ENCODE peak calls at places on chromosomes 4 and X, in ten cellular contexts. One of them, this sample, is unnamed.

GRCh38 chr4:70269674-70270073 is 27.3 kb downstream of the CSN3 start:
- DNase-seq in dorsolateral prefrontal cortex: no peak
- DNase-seq in AG10803: no peak
- DNase-seq in thoracic aorta: no peak
- DNase-seq in RWPE1: no peak
- DNase-seq in GM12864: no peak
- DNase-seq in upper lobe of left lung: no peak
- DNase-seq in body of pancreas: no peak
- DNase-seq in H1: no peak
- DNase-seq in nephron progenitor cell: no peak
- DNase-seq in this sample: no peak

GRCh38 chr4:109294006-109294405 is 8.5 kb downstream of the COL25A1 start:
- DNase-seq in nephron progenitor cell: peak
- DNase-seq in body of pancreas: no peak
- DNase-seq in AG10803: no peak
- DNase-seq in dorsolateral prefrontal cortex: no peak
- DNase-seq in H1: no peak
- DNase-seq in RWPE1: no peak
- DNase-seq in thoracic aorta: no peak
- DNase-seq in upper lobe of left lung: no peak
- DNase-seq in GM12864: peak
- DNase-seq in this sample: no peak

GRCh38 chr4:2600878-2601277 is 64.4 kb downstream of the FAM193A start:
- DNase-seq in GM12864: no peak
- DNase-seq in upper lobe of left lung: no peak
- DNase-seq in body of pancreas: no peak
- DNase-seq in dorsolateral prefrontal cortex: no peak
- DNase-seq in H1: no peak
- DNase-seq in AG10803: no peak
- DNase-seq in nephron progenitor cell: no peak
- DNase-seq in RWPE1: no peak
- DNase-seq in thoracic aorta: no peak
- DNase-seq in this sample: no peak

GRCh38 chr4:124433500-124433899 is 279.0 kb downstream of the ANKRD50 start:
- DNase-seq in thoracic aorta: no peak
- DNase-seq in H1: no peak
- DNase-seq in GM12864: no peak
- DNase-seq in nephron progenitor cell: no peak
- DNase-seq in body of pancreas: no peak
- DNase-seq in dorsolateral prefrontal cortex: no peak
- DNase-seq in AG10803: no peak
- DNase-seq in upper lobe of left lung: no peak
- DNase-seq in RWPE1: no peak
- DNase-seq in this sample: no peak

GRCh38 chrX:150730719-150731118 is 37.5 kb downstream of the MTMR1 start:
- DNase-seq in nephron progenitor cell: no peak
- DNase-seq in AG10803: peak
- DNase-seq in thoracic aorta: no peak
- DNase-seq in H1: no peak
- DNase-seq in upper lobe of left lung: no peak
- DNase-seq in dorsolateral prefrontal cortex: no peak
- DNase-seq in body of pancreas: no peak
- DNase-seq in RWPE1: no peak
- DNase-seq in GM12864: no peak
- DNase-seq in this sample: no peak

GRCh38 chr4:167234388-167234881 is at the start of gene SPOCK3:
- DNase-seq in AG10803: peak
- DNase-seq in RWPE1: peak
- DNase-seq in dorsolateral prefrontal cortex: peak
- DNase-seq in thoracic aorta: no peak
- DNase-seq in GM12864: no peak
- DNase-seq in nephron progenitor cell: peak
- DNase-seq in upper lobe of left lung: peak
- DNase-seq in body of pancreas: peak
- DNase-seq in H1: no peak
- DNase-seq in this sample: no peak

GRCh38 chr4:10161840-10162239 is 45.2 kb upstream of the WDR1 start:
- DNase-seq in thoracic aorta: no peak
- DNase-seq in nephron progenitor cell: no peak
- DNase-seq in RWPE1: no peak
- DNase-seq in GM12864: no peak
- DNase-seq in upper lobe of left lung: no peak
- DNase-seq in body of pancreas: no peak
- DNase-seq in AG10803: no peak
- DNase-seq in dorsolateral prefrontal cortex: no peak
- DNase-seq in H1: no peak
- DNase-seq in this sample: no peak

GRCh38 chrX:118216086-118216485 is 99.5 kb upstream of the KLHL13 start:
- DNase-seq in GM12864: no peak
- DNase-seq in upper lobe of left lung: no peak
- DNase-seq in AG10803: no peak
- DNase-seq in dorsolateral prefrontal cortex: no peak
- DNase-seq in thoracic aorta: no peak
- DNase-seq in body of pancreas: no peak
- DNase-seq in nephron progenitor cell: no peak
- DNase-seq in RWPE1: no peak
- DNase-seq in H1: no peak
- DNase-seq in this sample: no peak

GRCh38 chrX:54492340-54492739 is 3.7 kb downstream of the FGD1 start:
- DNase-seq in body of pancreas: no peak
- DNase-seq in dorsolateral prefrontal cortex: no peak
- DNase-seq in AG10803: peak
- DNase-seq in nephron progenitor cell: no peak
- DNase-seq in RWPE1: peak
- DNase-seq in upper lobe of left lung: no peak
- DNase-seq in thoracic aorta: peak
- DNase-seq in GM12864: no peak
- DNase-seq in H1: no peak
- DNase-seq in this sample: no peak

GRCh38 chr4:168923526-168924194 is 86.4 kb downstream of the CBR4 start:
- DNase-seq in AG10803: peak
- DNase-seq in body of pancreas: peak
- DNase-seq in dorsolateral prefrontal cortex: no peak
- DNase-seq in RWPE1: peak
- DNase-seq in nephron progenitor cell: peak
- DNase-seq in H1: peak
- DNase-seq in upper lobe of left lung: no peak
- DNase-seq in GM12864: peak
- DNase-seq in thoracic aorta: no peak
- DNase-seq in this sample: no peak

GRCh38 chr4:177041356-177041755 is 248.6 kb upstream of the VEGFC start:
- DNase-seq in nephron progenitor cell: no peak
- DNase-seq in RWPE1: no peak
- DNase-seq in body of pancreas: no peak
- DNase-seq in upper lobe of left lung: no peak
- DNase-seq in thoracic aorta: no peak
- DNase-seq in dorsolateral prefrontal cortex: no peak
- DNase-seq in AG10803: peak
- DNase-seq in H1: no peak
- DNase-seq in GM12864: no peak
- DNase-seq in this sample: no peak

GRCh38 chr4:163332526-163333405 is at the start of gene NPY1R:
- DNase-seq in RWPE1: peak
- DNase-seq in AG10803: peak
- DNase-seq in H1: peak
- DNase-seq in thoracic aorta: peak
- DNase-seq in nephron progenitor cell: peak
- DNase-seq in GM12864: peak
- DNase-seq in body of pancreas: peak
- DNase-seq in upper lobe of left lung: peak
- DNase-seq in dorsolateral prefrontal cortex: peak
- DNase-seq in this sample: no peak

GRCh38 chr4:135368826-135369225 is 1167.2 kb upstream of the PABPC4L start:
- DNase-seq in dorsolateral prefrontal cortex: no peak
- DNase-seq in AG10803: no peak
- DNase-seq in upper lobe of left lung: no peak
- DNase-seq in body of pancreas: no peak
- DNase-seq in RWPE1: no peak
- DNase-seq in H1: no peak
- DNase-seq in GM12864: no peak
- DNase-seq in thoracic aorta: no peak
- DNase-seq in nephron progenitor cell: no peak
- DNase-seq in this sample: no peak

GRCh38 chr4:149845643-149846208 is 30.1 kb upstream of the IQCM start:
- DNase-seq in GM12864: no peak
- DNase-seq in RWPE1: no peak
- DNase-seq in upper lobe of left lung: no peak
- DNase-seq in thoracic aorta: no peak
- DNase-seq in dorsolateral prefrontal cortex: no peak
- DNase-seq in AG10803: no peak
- DNase-seq in nephron progenitor cell: no peak
- DNase-seq in H1: no peak
- DNase-seq in body of pancreas: no peak
- DNase-seq in this sample: no peak

GRCh38 chrX:9071031-9071650 is 37.2 kb upstream of the FAM9B start:
- DNase-seq in GM12864: no peak
- DNase-seq in body of pancreas: no peak
- DNase-seq in upper lobe of left lung: no peak
- DNase-seq in RWPE1: no peak
- DNase-seq in nephron progenitor cell: no peak
- DNase-seq in H1: no peak
- DNase-seq in dorsolateral prefrontal cortex: no peak
- DNase-seq in AG10803: no peak
- DNase-seq in thoracic aorta: no peak
- DNase-seq in this sample: no peak

GRCh38 chrX:72621163-72621562 is 48.5 kb upstream of the HDAC8 start:
- DNase-seq in GM12864: no peak
- DNase-seq in AG10803: no peak
- DNase-seq in body of pancreas: peak
- DNase-seq in nephron progenitor cell: no peak
- DNase-seq in dorsolateral prefrontal cortex: no peak
- DNase-seq in RWPE1: no peak
- DNase-seq in upper lobe of left lung: no peak
- DNase-seq in thoracic aorta: no peak
- DNase-seq in H1: no peak
- DNase-seq in this sample: no peak

GRCh38 chrX:34891391-34891790 is 51.2 kb upstream of the FAM47B start:
- DNase-seq in thoracic aorta: no peak
- DNase-seq in nephron progenitor cell: no peak
- DNase-seq in RWPE1: no peak
- DNase-seq in dorsolateral prefrontal cortex: no peak
- DNase-seq in upper lobe of left lung: no peak
- DNase-seq in AG10803: no peak
- DNase-seq in GM12864: no peak
- DNase-seq in body of pancreas: no peak
- DNase-seq in H1: no peak
- DNase-seq in this sample: no peak

DNA sequence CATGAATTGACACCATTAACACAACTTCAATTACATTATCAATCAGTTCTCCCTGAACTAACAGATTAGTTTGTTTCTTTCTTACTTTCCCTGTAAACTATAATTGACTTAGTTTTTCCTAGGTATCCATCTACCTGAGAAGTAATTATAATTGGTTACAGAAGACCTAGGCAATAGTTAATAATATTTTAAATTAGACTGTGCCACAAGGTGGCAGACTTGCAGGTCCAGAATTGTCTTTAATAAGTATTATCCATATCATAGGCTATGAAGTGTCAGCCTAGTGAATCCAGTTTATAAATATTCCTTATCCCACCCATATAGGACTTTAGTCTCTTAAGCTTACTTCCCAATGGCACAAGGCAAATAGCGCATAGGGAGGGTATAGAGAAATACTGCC is 48.9 kb upstream of the FAM47B start:
- DNase-seq in thoracic aorta: no peak
- DNase-seq in GM12864: no peak
- DNase-seq in dorsolateral prefrontal cortex: no peak
- DNase-seq in H1: no peak
- DNase-seq in AG10803: no peak
- DNase-seq in nephron progenitor cell: no peak
- DNase-seq in body of pancreas: no peak
- DNase-seq in upper lobe of left lung: no peak
- DNase-seq in RWPE1: no peak
- DNase-seq in this sample: no peak
- TF ChIP-seq CTCF in thoracic aorta: no peak
- TF ChIP-seq CTCF in GM12864: no peak
- TF ChIP-seq CTCF in dorsolateral prefrontal cortex: peak
- TF ChIP-seq CTCF in H1: no peak
- TF ChIP-seq CTCF in AG10803: peak
- TF ChIP-seq CTCF in nephron progenitor cell: no peak
- TF ChIP-seq CTCF in body of pancreas: peak
- TF ChIP-seq CTCF in upper lobe of left lung: no peak
- TF ChIP-seq CTCF in RWPE1: peak
- TF ChIP-seq CTCF in this sample: no peak

GRCh38 chrX:99305573-99305972 is 1104.5 kb downstream of the PCDH19 start:
- DNase-seq in H1: no peak
- DNase-seq in AG10803: no peak
- DNase-seq in RWPE1: no peak
- DNase-seq in dorsolateral prefrontal cortex: no peak
- DNase-seq in GM12864: no peak
- DNase-seq in nephron progenitor cell: no peak
- DNase-seq in body of pancreas: no peak
- DNase-seq in thoracic aorta: no peak
- DNase-seq in upper lobe of left lung: no peak
- DNase-seq in this sample: no peak

GRCh38 chrX:99301990-99302389 is 1108.1 kb downstream of the PCDH19 start:
- DNase-seq in GM12864: no peak
- DNase-seq in H1: no peak
- DNase-seq in RWPE1: no peak
- DNase-seq in nephron progenitor cell: no peak
- DNase-seq in upper lobe of left lung: no peak
- DNase-seq in body of pancreas: no peak
- DNase-seq in thoracic aorta: no peak
- DNase-seq in dorsolateral prefrontal cortex: no peak
- DNase-seq in AG10803: no peak
- DNase-seq in this sample: no peak
- TF ChIP-seq CTCF in GM12864: peak
- TF ChIP-seq CTCF in H1: no peak
- TF ChIP-seq CTCF in RWPE1: peak
- TF ChIP-seq CTCF in nephron progenitor cell: peak
- TF ChIP-seq CTCF in upper lobe of left lung: no peak
- TF ChIP-seq CTCF in body of pancreas: no peak
- TF ChIP-seq CTCF in thoracic aorta: no peak
- TF ChIP-seq CTCF in dorsolateral prefrontal cortex: no peak
- TF ChIP-seq CTCF in AG10803: no peak
- TF ChIP-seq CTCF in this sample: no peak

GRCh38 chr4:184825394-184826314 is at the start of gene ACSL1:
- DNase-seq in body of pancreas: peak
- DNase-seq in nephron progenitor cell: peak
- DNase-seq in RWPE1: peak
- DNase-seq in AG10803: peak
- DNase-seq in upper lobe of left lung: peak
- DNase-seq in thoracic aorta: peak
- DNase-seq in H1: peak
- DNase-seq in GM12864: no peak
- DNase-seq in dorsolateral prefrontal cortex: peak
- DNase-seq in this sample: peak
- TF ChIP-seq CTCF in body of pancreas: no peak
- TF ChIP-seq CTCF in nephron progenitor cell: no peak
- TF ChIP-seq CTCF in RWPE1: no peak
- TF ChIP-seq CTCF in AG10803: no peak
- TF ChIP-seq CTCF in upper lobe of left lung: peak
- TF ChIP-seq CTCF in thoracic aorta: no peak
- TF ChIP-seq CTCF in H1: no peak
- TF ChIP-seq CTCF in GM12864: no peak
- TF ChIP-seq CTCF in dorsolateral prefrontal cortex: no peak
- TF ChIP-seq CTCF in this sample: no peak

GRCh38 chr4:33658971-33659370 is 2585.3 kb downstream of the ARAP2 start:
- DNase-seq in dorsolateral prefrontal cortex: no peak
- DNase-seq in nephron progenitor cell: no peak
- DNase-seq in RWPE1: no peak
- DNase-seq in GM12864: no peak
- DNase-seq in H1: no peak
- DNase-seq in upper lobe of left lung: no peak
- DNase-seq in body of pancreas: no peak
- DNase-seq in AG10803: peak
- DNase-seq in thoracic aorta: no peak
- DNase-seq in this sample: no peak

GRCh38 chr4:33661636-33662035 is 2582.7 kb downstream of the ARAP2 start:
- DNase-seq in body of pancreas: no peak
- DNase-seq in upper lobe of left lung: no peak
- DNase-seq in H1: no peak
- DNase-seq in RWPE1: no peak
- DNase-seq in nephron progenitor cell: no peak
- DNase-seq in dorsolateral prefrontal cortex: no peak
- DNase-seq in GM12864: no peak
- DNase-seq in thoracic aorta: no peak
- DNase-seq in AG10803: no peak
- DNase-seq in this sample: no peak
- TF ChIP-seq CTCF in body of pancreas: no peak
- TF ChIP-seq CTCF in upper lobe of left lung: no peak
- TF ChIP-seq CTCF in H1: no peak
- TF ChIP-seq CTCF in RWPE1: no peak
- TF ChIP-seq CTCF in nephron progenitor cell: no peak
- TF ChIP-seq CTCF in dorsolateral prefrontal cortex: no peak
- TF ChIP-seq CTCF in GM12864: no peak
- TF ChIP-seq CTCF in thoracic aorta: no peak
- TF ChIP-seq CTCF in AG10803: no peak
- TF ChIP-seq CTCF in this sample: no peak

This sample was measured in omental fat pad.